ENCODE peak calls at places on chromosomes 11 and 22, in eight cellular contexts. O, D, A, Y, K, Q, F and I are unnamed samples.

GRCh38 chr22:39906207-39906606 is 5.3 kb downstream of the GRAP2 start:
- DNase-seq in O (no peak), K (no peak), F (no peak), A (no peak), Q (no peak), Y (no peak), D (no peak), I (no peak)

GRCh38 chr11:11972942-11973341 is 35.5 kb downstream of the DKK3 start:
- DNase-seq in K (no peak), F (no peak), A (no peak), O (no peak), Q (no peak), Y (peak; percentile 15), D (no peak), I (no peak)

GRCh38 chr11:69044111-69045013 is 4.4 kb upstream of the TPCN2 start:
- DNase-seq in K (no peak), D (peak; percentile 68), O (peak; percentile 64), A (peak; percentile 76), Y (peak; percentile 72), Q (no peak), F (peak; percentile 84), I (no peak)

GRCh38 chr11:12050911-12051667 is 42.7 kb upstream of the DKK3 start:
- DNase-seq in Q (no peak), K (no peak), Y (peak; percentile 46), D (peak; percentile 41), O (no peak), A (no peak), F (peak; percentile 48), I (no peak)

GRCh38 chr11:15276616-15277015 is 161.9 kb downstream of the INSC start:
- DNase-seq in K (no peak), A (no peak), Q (no peak), O (no peak), Y (no peak), F (no peak), D (no peak), I (no peak)

GRCh38 chr22:27419473-27419872 is 382.1 kb downstream of the MN1 start:
- DNase-seq in D (no peak), F (no peak), O (no peak), A (no peak), K (no peak), Q (no peak), Y (no peak), I (no peak)

GRCh38 chr11:2812371-2812991 is 73.1 kb downstream of the CDKN1C start:
- DNase-seq in D (no peak), Y (no peak), F (no peak), O (no peak), A (no peak), K (no peak), Q (no peak), I (no peak)

GRCh38 chr11:6755303-6755952 is 16.3 kb downstream of the OR2AG2 start:
- DNase-seq in Q (no peak), O (no peak), D (peak; percentile 17), K (no peak), A (no peak), Y (peak; percentile 27), F (peak; percentile 36), I (no peak)

GRCh38 chr11:77819411-77819920 is 1.1 kb downstream of the RSF1 start:
- DNase-seq in K (peak; percentile 83), D (peak; percentile 76), F (peak; percentile 89), Y (peak; percentile 86), Q (peak; percentile 72), A (peak; percentile 86), O (peak; percentile 54), I (peak; percentile 39)
- TF ChIP-seq POLR2A in K (no peak), D (peak; percentile 55), F (peak; percentile 46), Y (no peak), Q (peak; percentile 80), A (peak; percentile 41), O (peak; percentile 16), I (peak; percentile 58)

GRCh38 chr11:95586681-95587080 is 202.9 kb downstream of the FAM76B start:
- DNase-seq in D (no peak), K (no peak), Y (no peak), Q (no peak), A (no peak), F (no peak), O (no peak), I (no peak)

GRCh38 chr11:95585071-95585751 is 204.4 kb downstream of the FAM76B start:
- DNase-seq in A (no peak), D (no peak), K (no peak), O (no peak), F (no peak), Q (no peak), Y (no peak), I (no peak)

GRCh38 chr11:95584589-95584988 is 205.0 kb downstream of the FAM76B start:
- DNase-seq in F (no peak), K (no peak), O (no peak), Y (no peak), A (no peak), Q (no peak), D (no peak), I (no peak)

GRCh38 chr11:95585752-95586077 is 203.9 kb downstream of the FAM76B start:
- DNase-seq in Y (no peak), Q (no peak), K (no peak), F (no peak), A (no peak), O (no peak), D (no peak), I (no peak)

GRCh38 chr11:95586155-95586554 is 203.4 kb downstream of the FAM76B start:
- DNase-seq in Q (no peak), A (no peak), K (no peak), O (no peak), Y (no peak), F (no peak), D (no peak), I (no peak)
- H3K27ac ChIP-seq in Q (no peak overlapping the region), A (no peak overlapping the region), K (no peak overlapping the region), O (no peak overlapping the region), Y (no peak overlapping the region), F (no peak overlapping the region), D (no peak overlapping the region), I (no peak overlapping the region)

GRCh38 chr11:86916330-86916729 is 38.9 kb downstream of the FZD4 start:
- DNase-seq in A (no peak), F (peak; percentile 65), O (no peak), Q (no peak), K (no peak), D (no peak), Y (no peak), I (no peak)
- TF ChIP-seq POLR2A in A (no peak), F (no peak), O (no peak), Q (no peak), K (no peak), D (no peak), Y (no peak), I (no peak)

GRCh38 chr22:42934338-42934737 is 77.3 kb upstream of the ARFGAP3 start:
- DNase-seq in Y (no peak), O (no peak), D (no peak), Q (no peak), K (peak; percentile 68), A (no peak), F (no peak), I (no peak)
- H3K27ac ChIP-seq in Y (peak overlapping the region; percentile 89), O (no peak overlapping the region), D (peak overlapping the region; percentile 91), Q (peak overlapping the region; percentile 99), K (peak overlapping the region; percentile 91), A (peak overlapping the region; percentile 8), F (peak overlapping the region; percentile 86), I (peak overlapping the region; percentile 98)

DNA sequence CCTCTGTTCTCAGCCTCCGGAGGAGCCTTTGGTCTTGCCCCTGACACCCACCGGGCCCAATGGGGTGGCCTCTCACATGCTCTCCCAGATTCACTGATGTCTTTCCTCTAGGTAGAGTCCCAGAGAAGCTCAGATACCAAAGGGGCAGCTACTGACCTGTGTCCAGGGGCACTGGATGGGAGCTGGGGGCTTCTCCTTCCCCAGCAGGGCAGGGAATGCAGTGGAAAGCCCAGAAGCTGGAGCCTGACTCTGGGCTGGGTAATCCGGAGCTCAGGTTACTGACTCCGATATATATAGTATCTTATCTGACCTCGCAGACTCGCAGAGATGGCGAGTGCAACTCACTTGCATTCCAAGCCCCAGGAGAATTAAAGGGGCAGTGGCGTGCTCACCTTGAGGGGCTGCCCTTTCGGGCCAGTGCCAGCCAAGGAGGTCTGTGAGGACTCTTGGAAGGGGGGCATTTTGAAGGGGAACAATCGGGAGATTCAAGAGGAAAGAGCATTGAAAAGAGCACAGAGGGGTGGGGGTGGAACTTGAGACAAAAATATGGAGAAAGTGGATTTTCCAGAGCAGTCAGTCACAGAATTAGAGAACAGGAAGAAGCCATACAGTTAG is 2.5 kb downstream of the USP2 start:
- DNase-seq in A (no peak), O (no peak), D (no peak), F (no peak), Q (no peak), K (peak; percentile 59), Y (no peak), I (no peak)
- TF ChIP-seq POLR2A in A (no peak), O (no peak), D (peak; percentile 18), F (no peak), Q (no peak), K (no peak), Y (no peak), I (no peak)

GRCh38 chr11:10619281-10619680 is 50.8 kb upstream of the LYVE1 start:
- DNase-seq in K (no peak), O (no peak), Q (no peak), D (no peak), F (no peak), Y (no peak), A (no peak), I (no peak)

GRCh38 chr11:10622108-10622507 is 53.6 kb upstream of the LYVE1 start:
- DNase-seq in Y (no peak), F (no peak), Q (no peak), O (no peak), K (no peak), D (no peak), A (no peak), I (no peak)

GRCh38 chr11:10618490-10618889 is 50.0 kb upstream of the LYVE1 start:
- DNase-seq in A (no peak), Y (no peak), O (no peak), K (no peak), D (no peak), F (no peak), Q (no peak), I (no peak)

GRCh38 chr11:10612217-10612862 is 43.9 kb upstream of the LYVE1 start:
- DNase-seq in D (no peak), Y (no peak), A (no peak), O (no peak), F (no peak), Q (no peak), K (no peak), I (no peak)

GRCh38 chr11:10617551-10617950 is 49.1 kb upstream of the LYVE1 start:
- DNase-seq in F (no peak), Y (no peak), D (no peak), O (no peak), Q (no peak), K (no peak), A (no peak), I (no peak)
- H3K27ac ChIP-seq in F (no peak overlapping the region), Y (peak overlapping the region; percentile 65), D (no peak overlapping the region), O (no peak overlapping the region), Q (no peak overlapping the region), K (no peak overlapping the region), A (no peak overlapping the region), I (peak overlapping the region; percentile 78)